ENCODE peak calls at places on chromosomes 16 and 17, in eight cellular contexts. T is psoas muscle; L is activated T-helper 1 cell treated with Interleukin-2 at 50 U/mL for 16 hours; Q is retina; E is dermis microvascular lymphatic vessel endothelial cell; X is NCI-H1436; M is CD4-positive, CD25-positive, alpha-beta regulatory T cell; D is fibroblast of lung. B is an unnamed sample.
A peak's percentile ranks its signal among the peaks of the same experiment; 100 is the strongest.

GRCh38 chr17:75876190-75876937 is 2.0 kb downstream of the TRIM47 start:
- DNase-seq in E (no peak), Q (no peak), T (no peak), X (peak; percentile 80), D (no peak), L (peak; percentile 73), M (peak; percentile 93), B (peak; percentile 79)

GRCh38 chr17:2043785-2044184 is 2.0 kb downstream of the OVCA2 start:
- DNase-seq in X (no peak), Q (no peak), L (no peak), M (no peak), T (no peak), D (peak; percentile 57), E (no peak), B (no peak)

GRCh38 chr16:66150691-66151090 is 215.8 kb upstream of the CDH5 start:
- DNase-seq in M (peak; percentile 84), E (no peak), T (no peak), D (peak; percentile 42), X (no peak), L (no peak), Q (no peak), B (no peak)

GRCh38 chr16:78291642-78292041 is 192.2 kb downstream of the WWOX start:
- DNase-seq in D (no peak), Q (no peak), M (no peak), X (no peak), T (no peak), E (no peak), L (no peak), B (no peak)

GRCh38 chr17:35731239-35731931 is at the start of gene RASL10B:
- DNase-seq in L (peak; percentile 18), M (no peak), D (peak; percentile 39), T (peak; percentile 78), E (no peak), X (peak; percentile 52), Q (peak; percentile 77), B (peak; percentile 62)

GRCh38 chr17:46949291-46950174 is 26.6 kb downstream of the GOSR2 start:
- DNase-seq in D (no peak), Q (no peak), X (no peak), L (no peak), E (no peak), T (no peak), M (no peak), B (no peak)

GRCh38 chr17:7263071-7263800 is 958 bp upstream of the CLDN7 start:
- DNase-seq in T (no peak), M (no peak), E (no peak), Q (peak; percentile 24), X (no peak), L (no peak), D (no peak), B (no peak)

GRCh38 chr16:85612801-85613608 is at the start of gene GSE1:
- DNase-seq in T (peak; percentile 97), E (peak; percentile 28), D (peak; percentile 80), Q (peak; percentile 86), M (peak; percentile 77), X (peak; percentile 90), L (peak; percentile 43), B (peak; percentile 33)

GRCh38 chr17:75752405-75753192 is 12.4 kb downstream of the GALK1 start:
- DNase-seq in L (no peak), X (no peak), Q (no peak), D (no peak), M (peak; percentile 33), E (no peak), T (peak; percentile 42), B (no peak)

GRCh38 chr16:1105888-1106620 is 10.0 kb upstream of the C1QTNF8 start:
- DNase-seq in X (peak; percentile 57), E (peak; percentile 24), T (peak; percentile 73), M (peak; percentile 15), D (peak; percentile 42), L (no peak), Q (peak; percentile 85), B (peak; percentile 42)

GRCh38 chr17:78041401-78042179 is 83.1 kb downstream of the TNRC6C start:
- DNase-seq in X (no peak), L (no peak), Q (no peak), T (no peak), E (no peak), D (peak; percentile 55), M (no peak), B (no peak)

GRCh38 chr17:4440690-4441686 is 7.2 kb downstream of the SPNS3 start:
- DNase-seq in T (no peak), E (no peak), X (peak; percentile 59), M (no peak), Q (no peak), D (no peak), L (no peak), B (no peak)

GRCh38 chr17:78724544-78724943 is 57.5 kb downstream of the CYTH1 start:
- DNase-seq in T (peak; percentile 78), D (no peak), E (no peak), X (no peak), Q (peak; percentile 62), L (no peak), M (no peak), B (no peak)

GRCh38 chr16:89190150-89190958 is 10.0 kb downstream of the SLC22A31 start:
- DNase-seq in M (no peak), D (no peak), Q (peak; percentile 19), E (no peak), T (peak; percentile 54), X (no peak), L (no peak), B (no peak)

GRCh38 chr16:86834451-86835035 is 256.2 kb downstream of the FOXL1 start:
- DNase-seq in D (peak; percentile 67), L (no peak), X (no peak), M (no peak), Q (no peak), E (no peak), T (no peak), B (no peak)

GRCh38 chr17:7015587-7016020 is 3.2 kb downstream of the RNASEK start:
- DNase-seq in L (no peak), Q (no peak), D (no peak), M (peak; percentile 66), E (no peak), T (no peak), X (no peak), B (no peak)

GRCh38 chr16:75296606-75297005 is 45.2 kb upstream of the BCAR1 start:
- DNase-seq in T (no peak), E (peak; percentile 88), L (no peak), Q (no peak), D (peak; percentile 54), M (no peak), X (no peak), B (no peak)

GRCh38 chr16:53428681-53429080 is 5.6 kb upstream of the RBL2 start:
- DNase-seq in M (no peak), L (no peak), T (no peak), E (no peak), X (no peak), Q (no peak), D (no peak), B (no peak)

GRCh38 chr16:70808371-70808770 is 7.4 kb upstream of the VAC14 start:
- DNase-seq in X (no peak), E (no peak), T (no peak), D (no peak), L (no peak), M (no peak), Q (no peak), B (no peak)

GRCh38 chr17:2214047-2214717 is 89.4 kb downstream of the SMG6 start:
- DNase-seq in T (peak; percentile 72), M (no peak), Q (peak; percentile 59), X (no peak), D (peak; percentile 91), E (no peak), L (no peak), B (no peak)

GRCh38 chr17:15334266-15334665 is 7.1 kb downstream of the TEKT3 start:
- DNase-seq in E (no peak), D (no peak), Q (no peak), M (no peak), T (no peak), X (no peak), L (no peak), B (no peak)

GRCh38 chr17:2965621-2966275 is 97.7 kb downstream of the OR1D5 start:
- DNase-seq in M (no peak), X (no peak), T (no peak), L (no peak), Q (no peak), E (no peak), D (peak; percentile 55), B (no peak)

GRCh38 chr16:57643166-57643813 is 14.9 kb downstream of the ADGRG1 start:
- DNase-seq in Q (no peak), E (no peak), M (no peak), L (no peak), T (no peak), X (no peak), D (peak; percentile 20), B (no peak)

GRCh38 chr17:42045719-42046118 is 4.7 kb downstream of the C17orf113 start:
- DNase-seq in X (no peak), Q (no peak), E (no peak), L (no peak), T (no peak), M (no peak), D (no peak), B (no peak)

GRCh38 chr16:2586901-2587480 is 49.2 kb downstream of the PDPK1 start:
- DNase-seq in M (no peak), D (no peak), X (no peak), L (no peak), T (peak; percentile 33), Q (no peak), E (no peak), B (no peak)

GRCh38 chr17:59620518-59621259 is 994 bp downstream of the CLTC start:
- DNase-seq in M (peak; percentile 67), Q (peak; percentile 15), E (no peak), T (no peak), X (peak; percentile 46), L (peak; percentile 22), D (no peak), B (peak; percentile 20)

GRCh38 chr16:89049484-89050118 is 44.1 kb upstream of the ACSF3 start:
- DNase-seq in M (no peak), Q (peak; percentile 77), L (no peak), X (no peak), T (peak; percentile 34), E (no peak), D (no peak), B (no peak)

GRCh38 chr16:85446846-85447656 is 166.1 kb upstream of the GSE1 start:
- DNase-seq in M (no peak), X (no peak), D (no peak), L (no peak), Q (no peak), T (peak; percentile 81), E (no peak), B (no peak)

GRCh38 chr16:72793716-72794115 is 254.2 kb downstream of the ZFHX3 start:
- DNase-seq in X (no peak), T (no peak), D (no peak), L (no peak), M (no peak), E (no peak), Q (no peak), B (no peak)

GRCh38 chr16:89401641-89402445 is 88.5 kb downstream of the ANKRD11 start:
- DNase-seq in E (no peak), X (no peak), Q (no peak), D (no peak), L (no peak), M (no peak), T (peak; percentile 30), B (no peak)

GRCh38 chr16:64153718-64154117 is 968.1 kb downstream of the CDH11 start:
- DNase-seq in E (no peak), M (no peak), D (no peak), L (no peak), T (no peak), X (no peak), Q (peak; percentile 32), B (no peak)

GRCh38 chr16:46573008-46573833 is 48.0 kb downstream of the SHCBP1 start:
- DNase-seq in X (no peak), T (no peak), E (no peak), Q (no peak), L (no peak), M (no peak), D (peak; percentile 55), B (no peak)

GRCh38 chr17:10610821-10611323 is 46.2 kb downstream of the MYH3 start:
- DNase-seq in T (no peak), D (no peak), Q (no peak), X (no peak), M (no peak), E (no peak), L (no peak), B (no peak)

GRCh38 chr17:75639771-75640555 is 6.7 kb downstream of the SMIM5 start:
- DNase-seq in M (no peak), D (no peak), L (no peak), E (no peak), T (peak; percentile 47), Q (no peak), X (no peak), B (no peak)

B was measured in naive thymus-derived CD4-positive, alpha-beta T cell.